ENCODE peak calls at places on chromosomes 16 and 17, in eight cellular contexts. One of them, this sample, is unnamed.
A peak's percentile ranks its signal among the peaks of the same experiment; 100 is the strongest.

GRCh38 chr17:19274893-19275292 is 37.7 kb downstream of the EPN2 start:
- DNase-seq in cardiac fibroblast: no peak
- DNase-seq in NCI-H774: no peak
- DNase-seq in SK-MEL-5: no peak
- DNase-seq in aorta: peak; percentile 17
- DNase-seq in CD8-positive, alpha-beta memory T cell: no peak
- DNase-seq in ascending aorta: no peak
- DNase-seq in NCI-H187 treated with DMSO at 0.1 percent for 48 hours: no peak
- DNase-seq in this sample: no peak

GRCh38 chr17:1494203-1494602 is 1.7 kb upstream of the MYO1C start:
- DNase-seq in SK-MEL-5: no peak
- DNase-seq in NCI-H187 treated with DMSO at 0.1 percent for 48 hours: no peak
- DNase-seq in CD8-positive, alpha-beta memory T cell: no peak
- DNase-seq in NCI-H774: no peak
- DNase-seq in cardiac fibroblast: no peak
- DNase-seq in aorta: no peak
- DNase-seq in ascending aorta: no peak
- DNase-seq in this sample: no peak

GRCh38 chr17:39652635-39653315 is 12.4 kb upstream of the TCAP start:
- DNase-seq in cardiac fibroblast: no peak
- DNase-seq in NCI-H187 treated with DMSO at 0.1 percent for 48 hours: no peak
- DNase-seq in CD8-positive, alpha-beta memory T cell: no peak
- DNase-seq in aorta: no peak
- DNase-seq in ascending aorta: no peak
- DNase-seq in NCI-H774: no peak
- DNase-seq in SK-MEL-5: no peak
- DNase-seq in this sample: peak; percentile 88

GRCh38 chr16:57123216-57123968 is 31.0 kb downstream of the CPNE2 start:
- DNase-seq in SK-MEL-5: no peak
- DNase-seq in aorta: no peak
- DNase-seq in ascending aorta: no peak
- DNase-seq in cardiac fibroblast: no peak
- DNase-seq in NCI-H774: no peak
- DNase-seq in CD8-positive, alpha-beta memory T cell: peak; percentile 30
- DNase-seq in NCI-H187 treated with DMSO at 0.1 percent for 48 hours: no peak
- DNase-seq in this sample: no peak

GRCh38 chr17:69762359-69762758 is 312.7 kb upstream of the KCNJ16 start:
- DNase-seq in NCI-H187 treated with DMSO at 0.1 percent for 48 hours: no peak
- DNase-seq in NCI-H774: no peak
- DNase-seq in cardiac fibroblast: no peak
- DNase-seq in CD8-positive, alpha-beta memory T cell: no peak
- DNase-seq in SK-MEL-5: no peak
- DNase-seq in aorta: no peak
- DNase-seq in ascending aorta: no peak
- DNase-seq in this sample: no peak

GRCh38 chr17:60091109-60091508 is 12.4 kb upstream of the HEATR6 start:
- DNase-seq in aorta: no peak
- DNase-seq in CD8-positive, alpha-beta memory T cell: no peak
- DNase-seq in SK-MEL-5: no peak
- DNase-seq in ascending aorta: no peak
- DNase-seq in cardiac fibroblast: no peak
- DNase-seq in NCI-H774: no peak
- DNase-seq in NCI-H187 treated with DMSO at 0.1 percent for 48 hours: no peak
- DNase-seq in this sample: no peak

GRCh38 chr17:59859444-59860025 is 33.2 kb downstream of the TUBD1 start:
- DNase-seq in aorta: no peak
- DNase-seq in NCI-H187 treated with DMSO at 0.1 percent for 48 hours: no peak
- DNase-seq in SK-MEL-5: peak; percentile 85
- DNase-seq in cardiac fibroblast: peak; percentile 84
- DNase-seq in ascending aorta: no peak
- DNase-seq in NCI-H774: peak; percentile 28
- DNase-seq in CD8-positive, alpha-beta memory T cell: no peak
- DNase-seq in this sample: no peak

GRCh38 chr16:71675380-71675779 is 49.1 kb downstream of the PHLPP2 start:
- DNase-seq in aorta: no peak
- DNase-seq in NCI-H774: no peak
- DNase-seq in ascending aorta: no peak
- DNase-seq in SK-MEL-5: no peak
- DNase-seq in cardiac fibroblast: no peak
- DNase-seq in NCI-H187 treated with DMSO at 0.1 percent for 48 hours: no peak
- DNase-seq in CD8-positive, alpha-beta memory T cell: no peak
- DNase-seq in this sample: no peak

GRCh38 chr17:65027305-65027704 is 29.2 kb downstream of the GNA13 start:
- DNase-seq in ascending aorta: no peak
- DNase-seq in NCI-H187 treated with DMSO at 0.1 percent for 48 hours: no peak
- DNase-seq in NCI-H774: no peak
- DNase-seq in aorta: no peak
- DNase-seq in SK-MEL-5: peak; percentile 79
- DNase-seq in CD8-positive, alpha-beta memory T cell: peak; percentile 69
- DNase-seq in cardiac fibroblast: peak; percentile 88
- DNase-seq in this sample: no peak

GRCh38 chr16:86319871-86320270 is 190.5 kb upstream of the FOXF1 start:
- DNase-seq in SK-MEL-5: no peak
- DNase-seq in NCI-H774: no peak
- DNase-seq in cardiac fibroblast: no peak
- DNase-seq in CD8-positive, alpha-beta memory T cell: no peak
- DNase-seq in ascending aorta: no peak
- DNase-seq in aorta: no peak
- DNase-seq in NCI-H187 treated with DMSO at 0.1 percent for 48 hours: no peak
- DNase-seq in this sample: no peak

GRCh38 chr16:8714143-8714542 is 39.7 kb downstream of the ABAT start:
- DNase-seq in aorta: no peak
- DNase-seq in NCI-H187 treated with DMSO at 0.1 percent for 48 hours: no peak
- DNase-seq in CD8-positive, alpha-beta memory T cell: no peak
- DNase-seq in cardiac fibroblast: no peak
- DNase-seq in ascending aorta: no peak
- DNase-seq in NCI-H774: no peak
- DNase-seq in SK-MEL-5: no peak
- DNase-seq in this sample: no peak

GRCh38 chr17:1058423-1059130 is 61.6 kb downstream of the TIMM22 start:
- DNase-seq in NCI-H187 treated with DMSO at 0.1 percent for 48 hours: no peak
- DNase-seq in cardiac fibroblast: peak; percentile 66
- DNase-seq in CD8-positive, alpha-beta memory T cell: peak; percentile 59
- DNase-seq in aorta: no peak
- DNase-seq in ascending aorta: no peak
- DNase-seq in SK-MEL-5: peak; percentile 82
- DNase-seq in NCI-H774: peak; percentile 1
- DNase-seq in this sample: no peak

GRCh38 chr17:66533572-66533971 is 231.2 kb downstream of the PRKCA start:
- DNase-seq in cardiac fibroblast: no peak
- DNase-seq in aorta: no peak
- DNase-seq in ascending aorta: no peak
- DNase-seq in SK-MEL-5: no peak
- DNase-seq in NCI-H187 treated with DMSO at 0.1 percent for 48 hours: no peak
- DNase-seq in CD8-positive, alpha-beta memory T cell: no peak
- DNase-seq in NCI-H774: no peak
- DNase-seq in this sample: peak; percentile 57

GRCh38 chr17:39702901-39703893 is 3.3 kb downstream of the ERBB2 start:
- DNase-seq in SK-MEL-5: no peak
- DNase-seq in NCI-H187 treated with DMSO at 0.1 percent for 48 hours: no peak
- DNase-seq in CD8-positive, alpha-beta memory T cell: no peak
- DNase-seq in aorta: peak; percentile 16
- DNase-seq in NCI-H774: peak; percentile 66
- DNase-seq in cardiac fibroblast: no peak
- DNase-seq in ascending aorta: no peak
- DNase-seq in this sample: no peak

GRCh38 chr16:30948087-30948955 is 547 bp upstream of the ORAI3 start:
- DNase-seq in CD8-positive, alpha-beta memory T cell: peak; percentile 55
- DNase-seq in cardiac fibroblast: peak; percentile 98
- DNase-seq in NCI-H187 treated with DMSO at 0.1 percent for 48 hours: no peak
- DNase-seq in aorta: peak; percentile 91
- DNase-seq in ascending aorta: peak; percentile 86
- DNase-seq in NCI-H774: peak; percentile 49
- DNase-seq in SK-MEL-5: peak; percentile 95
- DNase-seq in this sample: peak; percentile 91

GRCh38 chr17:82058230-82058854 is 6.6 kb downstream of the GPS1 start:
- DNase-seq in aorta: no peak
- DNase-seq in NCI-H774: no peak
- DNase-seq in NCI-H187 treated with DMSO at 0.1 percent for 48 hours: no peak
- DNase-seq in ascending aorta: no peak
- DNase-seq in CD8-positive, alpha-beta memory T cell: no peak
- DNase-seq in SK-MEL-5: no peak
- DNase-seq in cardiac fibroblast: no peak
- DNase-seq in this sample: no peak

GRCh38 chr16:17261197-17261858 is 209.4 kb downstream of the XYLT1 start:
- DNase-seq in NCI-H187 treated with DMSO at 0.1 percent for 48 hours: no peak
- DNase-seq in SK-MEL-5: no peak
- DNase-seq in aorta: no peak
- DNase-seq in cardiac fibroblast: no peak
- DNase-seq in CD8-positive, alpha-beta memory T cell: no peak
- DNase-seq in ascending aorta: no peak
- DNase-seq in NCI-H774: no peak
- DNase-seq in this sample: no peak

GRCh38 chr16:85015481-85016177 is 4.3 kb upstream of the ZDHHC7 start:
- DNase-seq in SK-MEL-5: no peak
- DNase-seq in cardiac fibroblast: no peak
- DNase-seq in ascending aorta: no peak
- DNase-seq in NCI-H187 treated with DMSO at 0.1 percent for 48 hours: no peak
- DNase-seq in CD8-positive, alpha-beta memory T cell: no peak
- DNase-seq in NCI-H774: no peak
- DNase-seq in aorta: no peak
- DNase-seq in this sample: no peak

GRCh38 chr17:72604518-72604917 is 483.7 kb downstream of the SOX9 start:
- DNase-seq in SK-MEL-5: no peak
- DNase-seq in aorta: no peak
- DNase-seq in CD8-positive, alpha-beta memory T cell: no peak
- DNase-seq in cardiac fibroblast: no peak
- DNase-seq in ascending aorta: no peak
- DNase-seq in NCI-H187 treated with DMSO at 0.1 percent for 48 hours: no peak
- DNase-seq in NCI-H774: peak; percentile 57
- DNase-seq in this sample: no peak

GRCh38 chr17:80146121-80147034 is 550 bp downstream of the EIF4A3 start:
- DNase-seq in CD8-positive, alpha-beta memory T cell: peak; percentile 48
- DNase-seq in NCI-H774: no peak
- DNase-seq in aorta: no peak
- DNase-seq in ascending aorta: no peak
- DNase-seq in NCI-H187 treated with DMSO at 0.1 percent for 48 hours: no peak
- DNase-seq in SK-MEL-5: no peak
- DNase-seq in cardiac fibroblast: peak; percentile 24
- DNase-seq in this sample: no peak

GRCh38 chr17:6061290-6061689 is 8.9 kb upstream of the WSCD1 start:
- DNase-seq in CD8-positive, alpha-beta memory T cell: no peak
- DNase-seq in cardiac fibroblast: peak; percentile 58
- DNase-seq in SK-MEL-5: peak; percentile 75
- DNase-seq in NCI-H187 treated with DMSO at 0.1 percent for 48 hours: no peak
- DNase-seq in ascending aorta: peak; percentile 37
- DNase-seq in aorta: peak; percentile 66
- DNase-seq in NCI-H774: no peak
- DNase-seq in this sample: no peak

GRCh38 chr17:69954241-69954933 is 120.6 kb upstream of the KCNJ16 start:
- DNase-seq in aorta: no peak
- DNase-seq in CD8-positive, alpha-beta memory T cell: no peak
- DNase-seq in cardiac fibroblast: no peak
- DNase-seq in NCI-H774: no peak
- DNase-seq in ascending aorta: no peak
- DNase-seq in SK-MEL-5: no peak
- DNase-seq in NCI-H187 treated with DMSO at 0.1 percent for 48 hours: no peak
- DNase-seq in this sample: no peak

GRCh38 chr17:31096106-31096436 is 1.3 kb downstream of the NF1 start:
- DNase-seq in NCI-H774: no peak
- DNase-seq in CD8-positive, alpha-beta memory T cell: no peak
- DNase-seq in SK-MEL-5: no peak
- DNase-seq in cardiac fibroblast: no peak
- DNase-seq in NCI-H187 treated with DMSO at 0.1 percent for 48 hours: no peak
- DNase-seq in aorta: no peak
- DNase-seq in ascending aorta: no peak
- DNase-seq in this sample: no peak

GRCh38 chr16:67540756-67541155 is 12.1 kb downstream of the RIPOR1 start:
- DNase-seq in aorta: no peak
- DNase-seq in SK-MEL-5: no peak
- DNase-seq in ascending aorta: no peak
- DNase-seq in CD8-positive, alpha-beta memory T cell: no peak
- DNase-seq in NCI-H187 treated with DMSO at 0.1 percent for 48 hours: no peak
- DNase-seq in NCI-H774: no peak
- DNase-seq in cardiac fibroblast: no peak
- DNase-seq in this sample: no peak

GRCh38 chr17:41773190-41773588 is 13.3 kb downstream of the JUP start:
- DNase-seq in NCI-H187 treated with DMSO at 0.1 percent for 48 hours: no peak
- DNase-seq in SK-MEL-5: no peak
- DNase-seq in cardiac fibroblast: peak; percentile 91
- DNase-seq in aorta: peak; percentile 79
- DNase-seq in NCI-H774: no peak
- DNase-seq in CD8-positive, alpha-beta memory T cell: no peak
- DNase-seq in ascending aorta: peak; percentile 21
- DNase-seq in this sample: no peak

This sample was measured in globus pallidus.